ENCODE peak calls at places on chromosomes 12 and 14, in eight cellular contexts. Z is activated CD8-positive, alpha-beta T cell treated with anti-CD3 and anti-CD28 coated beads, Interleukin-2, amount 10 ng/mL, durations not matched to agents 7 days and 5 days; L is activated naive CD4-positive, alpha-beta T cell treated with anti-CD3 and anti-CD28 coated beads, Interleukin-2, amount 50 U/mL, for 72 hours; T is stimulated activated naive CD8-positive, alpha-beta T cell treated with anti-CD3 and anti-CD28 coated beads, Interleukin-15, amount 100 ng/mL, for 72 hours; J is central memory CD8-positive, alpha-beta T cell; Y is CD4-positive, alpha-beta T cell; N is upper lobe of right lung; M is right lobe of liver. V is an unnamed sample.

GRCh38 chr12:50058743-50059312 is 1.4 kb downstream of the ASIC1 start:
- ATAC-seq in Z (peak), L (no peak), T (peak), J (no peak), Y (peak), N (no peak), M (no peak), V (no peak)

GRCh38 chr12:120249875-120250795 is 15.4 kb downstream of the PXN start:
- ATAC-seq in Z (peak), L (no peak), T (peak), J (no peak), Y (no peak), N (peak), M (peak), V (peak)

GRCh38 chr14:75821828-75822521 is 159.8 kb downstream of the TGFB3 start:
- ATAC-seq in Z (no peak), L (no peak), T (no peak), J (no peak), Y (no peak), N (peak), M (no peak), V (no peak)

GRCh38 chr14:57957441-57957840 is 91.5 kb upstream of the SLC35F4 start:
- ATAC-seq in Z (no peak), L (no peak), T (no peak), J (no peak), Y (no peak), N (no peak), M (no peak), V (no peak)

GRCh38 chr14:100078216-100078780 is 13.1 kb downstream of the EVL start:
- ATAC-seq in Z (no peak), L (no peak), T (no peak), J (no peak), Y (no peak), N (no peak), M (no peak), V (no peak)

GRCh38 chr14:62307844-62308243 is 545.6 kb downstream of the SNAPC1 start:
- ATAC-seq in Z (no peak), L (no peak), T (no peak), J (no peak), Y (no peak), N (no peak), M (no peak), V (no peak)

GRCh38 chr14:77970646-77971045 is 170.7 kb downstream of the ADCK1 start:
- ATAC-seq in Z (no peak), L (no peak), T (no peak), J (no peak), Y (no peak), N (no peak), M (no peak), V (no peak)

GRCh38 chr14:51855234-51855633 is 5.2 kb upstream of the GNG2 start:
- ATAC-seq in Z (no peak), L (no peak), T (no peak), J (no peak), Y (no peak), N (no peak), M (no peak), V (no peak)

GRCh38 chr12:26297386-26298070 is 102.2 kb downstream of the SSPN start:
- ATAC-seq in Z (no peak), L (peak), T (no peak), J (no peak), Y (no peak), N (no peak), M (no peak), V (peak)

GRCh38 chr12:1572731-1573130 is 21.6 kb downstream of the FBXL14 start:
- ATAC-seq in Z (no peak), L (no peak), T (no peak), J (no peak), Y (no peak), N (no peak), M (no peak), V (no peak)

GRCh38 chr12:14981049-14981448 is 8.2 kb downstream of the PDE6H start:
- ATAC-seq in Z (no peak), L (peak), T (no peak), J (no peak), Y (no peak), N (peak), M (peak), V (no peak)

GRCh38 chr14:58912799-58913432 is 275.2 kb downstream of the DACT1 start:
- ATAC-seq in Z (no peak), L (no peak), T (no peak), J (no peak), Y (no peak), N (peak), M (no peak), V (no peak)

GRCh38 chr14:70622111-70622712 is 19.5 kb upstream of the TTC9 start:
- ATAC-seq in Z (peak), L (peak), T (peak), J (no peak), Y (peak), N (peak), M (peak), V (peak)

GRCh38 chr12:100138048-100138907 is 4.4 kb downstream of the BLTP3B start:
- ATAC-seq in Z (no peak), L (no peak), T (no peak), J (no peak), Y (no peak), N (no peak), M (peak), V (no peak)

GRCh38 chr12:82838123-82838522 is 151.4 kb downstream of the TMTC2 start:
- ATAC-seq in Z (no peak), L (no peak), T (no peak), J (no peak), Y (no peak), N (no peak), M (no peak), V (peak)

GRCh38 chr14:70018713-70019201 is 139.5 kb downstream of the SMOC1 start:
- ATAC-seq in Z (peak), L (peak), T (peak), J (no peak), Y (no peak), N (peak), M (peak), V (peak)

GRCh38 chr12:38898001-38898684 is 7.2 kb downstream of the CPNE8 start:
- ATAC-seq in Z (no peak), L (no peak), T (no peak), J (no peak), Y (no peak), N (no peak), M (no peak), V (no peak)

GRCh38 chr12:60847281-60847680 is 1251.5 kb downstream of the SLC16A7 start:
- ATAC-seq in Z (no peak), L (no peak), T (no peak), J (no peak), Y (no peak), N (no peak), M (no peak), V (no peak)

GRCh38 chr12:66152732-66153131 is 17.1 kb downstream of the TMBIM4 start:
- ATAC-seq in Z (no peak), L (no peak), T (no peak), J (no peak), Y (no peak), N (no peak), M (no peak), V (no peak)

GRCh38 chr12:46470975-46471374 is 98.4 kb upstream of the SLC38A2 start:
- ATAC-seq in Z (no peak), L (peak), T (peak), J (no peak), Y (no peak), N (no peak), M (no peak), V (no peak)

GRCh38 chr12:123614531-123614930 is 12.6 kb downstream of the DDX55 start:
- ATAC-seq in Z (no peak), L (no peak), T (no peak), J (no peak), Y (no peak), N (no peak), M (peak), V (no peak)

GRCh38 chr14:99137913-99138571 is 134.0 kb downstream of the BCL11B start:
- ATAC-seq in Z (peak), L (peak), T (peak), J (peak), Y (peak), N (no peak), M (no peak), V (peak)

GRCh38 chr12:15918066-15918465 is 6.9 kb downstream of the DERA start:
- ATAC-seq in Z (no peak), L (no peak), T (no peak), J (no peak), Y (no peak), N (no peak), M (no peak), V (no peak)

GRCh38 chr12:115774148-115774905 is 503.2 kb downstream of the MED13L start:
- ATAC-seq in Z (no peak), L (no peak), T (no peak), J (no peak), Y (no peak), N (no peak), M (no peak), V (no peak)

GRCh38 chr12:18135509-18135908 is 45.5 kb upstream of the RERGL start:
- ATAC-seq in Z (no peak), L (no peak), T (no peak), J (no peak), Y (no peak), N (no peak), M (no peak), V (no peak)

GRCh38 chr14:72965249-72965648 is 39.0 kb downstream of the DCAF4 start:
- ATAC-seq in Z (no peak), L (peak), T (peak), J (no peak), Y (no peak), N (no peak), M (peak), V (peak)

GRCh38 chr12:70383886-70384285 is 17.8 kb downstream of the KCNMB4 start:
- ATAC-seq in Z (no peak), L (no peak), T (no peak), J (no peak), Y (no peak), N (no peak), M (no peak), V (no peak)

GRCh38 chr12:14252697-14253096 is 112.8 kb upstream of the ATF7IP start:
- ATAC-seq in Z (no peak), L (no peak), T (no peak), J (no peak), Y (no peak), N (no peak), M (no peak), V (no peak)

GRCh38 chr14:58812050-58812690 is 174.4 kb downstream of the DACT1 start:
- ATAC-seq in Z (no peak), L (no peak), T (peak), J (no peak), Y (no peak), N (no peak), M (no peak), V (no peak)

GRCh38 chr14:61681413-61681812 is 13.9 kb upstream of the HIF1A start:
- ATAC-seq in Z (no peak), L (no peak), T (no peak), J (no peak), Y (no peak), N (no peak), M (no peak), V (no peak)

GRCh38 chr12:114710151-114710550 is 26.2 kb upstream of the TBX3 start:
- ATAC-seq in Z (no peak), L (no peak), T (peak), J (no peak), Y (no peak), N (no peak), M (no peak), V (no peak)

GRCh38 chr14:63543826-63544320 is 696 bp upstream of the PPP2R5E start:
- ATAC-seq in Z (no peak), L (no peak), T (peak), J (peak), Y (no peak), N (no peak), M (no peak), V (no peak)

GRCh38 chr12:83016226-83016835 is 329.6 kb downstream of the TMTC2 start:
- ATAC-seq in Z (no peak), L (no peak), T (no peak), J (no peak), Y (no peak), N (peak), M (no peak), V (peak)

GRCh38 chr12:56193025-56193578 is 3.8 kb upstream of the SMARCC2 start:
- ATAC-seq in Z (no peak), L (peak), T (no peak), J (no peak), Y (no peak), N (peak), M (peak), V (peak)